ENCODE peak calls at places on chromosome 12, in four cellular contexts. L, R, H and K are unnamed samples. For H3K9me2 and H3K4me1, the result is how much of the 10 kb centered on the place peaks cover.

GRCh38 chr12:22361785-22362184 is 27.3 kb upstream of the ST8SIA1 start:
- DNase-seq in L (no peak), H (no peak), R (no peak), K (no peak)

GRCh38 chr12:55682087-55682796 is 25.5 kb downstream of the ITGA7 start:
- DNase-seq in R (no peak), H (no peak), L (no peak), K (no peak)

GRCh38 chr12:125218952-125219351 is 153.7 kb downstream of the AACS start:
- DNase-seq in H (peak), R (no peak), L (no peak), K (no peak)

GRCh38 chr12:67774983-67775587 is 126.5 kb downstream of the DYRK2 start:
- DNase-seq in R (no peak), L (no peak), H (no peak), K (no peak)

GRCh38 chr12:18696971-18697602 is 40.7 kb downstream of the PLCZ1 start:
- DNase-seq in H (peak), R (no peak), L (no peak), K (no peak)

GRCh38 chr12:2783936-2784600 is 10.7 kb upstream of the FKBP4 start:
- DNase-seq in L (peak), H (peak), R (peak), K (peak)

GRCh38 chr12:93183940-93184663 is 193.6 kb upstream of the NUDT4 start:
- DNase-seq in R (no peak), L (no peak), H (peak), K (no peak)

GRCh38 chr12:42421844-42422779 is 96.1 kb downstream of the PPHLN1 start:
- DNase-seq in R (no peak), H (peak), L (no peak), K (peak)

GRCh38 chr12:75642226-75642625 is 130.8 kb upstream of the KRR1 start:
- DNase-seq in R (no peak), H (peak), L (no peak), K (peak)

GRCh38 chr12:120260607-120261006 is 4.9 kb downstream of the PXN start:
- DNase-seq in R (no peak), L (no peak), H (no peak), K (no peak)

GRCh38 chr12:48979602-48980388 is 1.7 kb downstream of the WNT1 start:
- DNase-seq in H (peak), R (no peak), L (no peak), K (peak)

GRCh38 chr12:6957741-6958608 is 6.8 kb downstream of the PTPN6 start:
- DNase-seq in R (no peak), L (no peak), H (no peak), K (no peak)

GRCh38 chr12:119540476-119540875 is 53.1 kb upstream of the TMEM233 start:
- DNase-seq in R (no peak), H (no peak), L (no peak), K (peak)

GRCh38 chr12:31772186-31772585 is 43.4 kb upstream of the AMN1 start:
- DNase-seq in H (no peak), L (no peak), R (no peak), K (no peak)

GRCh38 chr12:31325524-31325875 is 450 bp downstream of the SINHCAF start:
- DNase-seq in L (no peak), H (no peak), R (peak), K (no peak)

GRCh38 chr12:50275545-50275944 is 7.8 kb downstream of the LIMA1 start:
- DNase-seq in L (no peak), H (no peak), R (no peak), K (no peak)

GRCh38 chr12:121812921-121813896 is 9.4 kb downstream of the SETD1B start:
- DNase-seq in L (no peak), H (peak), R (no peak), K (no peak)

GRCh38 chr12:51217133-51217967 is 512 bp downstream of the POU6F1 start:
- DNase-seq in H (peak), L (no peak), R (peak), K (peak)

GRCh38 chr12:78156751-78157150 is 326.1 kb downstream of the NAV3 start:
- DNase-seq in R (no peak), L (no peak), H (no peak), K (no peak)

DNA sequence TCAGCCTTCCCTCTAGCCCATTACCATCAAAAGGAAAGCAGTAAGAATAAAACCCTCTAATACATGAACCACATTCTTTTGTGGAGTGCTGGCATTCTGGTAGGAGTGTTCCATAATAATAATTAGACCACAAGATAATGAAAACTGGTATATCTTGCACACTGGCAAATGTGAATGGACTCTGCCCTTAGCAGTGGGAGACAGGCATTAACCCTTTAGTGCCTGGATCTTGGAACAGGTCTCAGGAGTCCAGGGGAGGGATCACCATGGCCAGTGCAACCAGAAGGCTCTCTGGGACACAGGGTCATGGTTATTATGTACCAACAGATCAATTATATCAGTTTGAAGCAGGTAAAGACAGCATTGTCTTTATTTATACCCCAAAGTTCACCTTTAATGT is 387.5 kb upstream of the TMPO start:
- DNase-seq in R (no peak), L (no peak), H (no peak), K (no peak)
- H3K9me2 ChIP-seq in R (under half), L (under half), H (under half), K (under half)

GRCh38 chr12:123094349-123095073 is 56.4 kb downstream of the PITPNM2 start:
- DNase-seq in R (no peak), H (peak), L (peak), K (no peak)
- H3K9ac ChIP-seq in R (no peak), H (no peak), L (peak), K (no peak)

GRCh38 chr12:89083491-89083890 is 268.8 kb downstream of the DUSP6 start:
- DNase-seq in L (no peak), R (no peak), H (no peak), K (no peak)
- H3K4me1 ChIP-seq in L (under half), R (under half), H (under half), K (under half)

GRCh38 chr12:54034784-54035310 is 2.0 kb downstream of the HOXC5 start:
- DNase-seq in H (peak), L (no peak), R (no peak), K (no peak)
- H3K9me2 ChIP-seq in H (under half), L (under half), R (under half), K (under half)